ENCODE peak calls at places on chromosomes 5 and 9, in five cellular contexts. C is Peyer's patch, S is sigmoid colon, I is A549, H is breast epithelium. Z is an unnamed sample. For H3K9me3, the result is how much of the 10 kb centered on the place peaks cover.

GRCh38 chr9:19409406-19410194 is 791 bp downstream of the ACER2 start:
- DNase-seq in I (peak), H (no peak), C (peak), S (peak), Z (no peak)

GRCh38 chr5:159581502-159582249 is 251.4 kb upstream of the IL12B start:
- DNase-seq in H (no peak), I (peak), C (no peak), S (no peak), Z (no peak)

GRCh38 chr5:145509336-145510150 is 325.6 kb downstream of the PRELID2 start:
- DNase-seq in C (no peak), I (no peak), H (no peak), S (no peak), Z (no peak)

GRCh38 chr9:132141364-132141947 is 20.4 kb upstream of the NTNG2 start:
- DNase-seq in I (no peak), H (no peak), C (no peak), S (no peak), Z (no peak)

GRCh38 chr5:159203351-159203750 is 6.0 kb downstream of the RNF145 start:
- DNase-seq in H (no peak), C (no peak), S (no peak), I (no peak), Z (no peak)

GRCh38 chr5:40437452-40437861 is 242.3 kb upstream of the PTGER4 start:
- DNase-seq in I (peak), C (no peak), H (no peak), S (no peak), Z (no peak)

GRCh38 chr9:132040808-132041207 is 38.9 kb downstream of the MED27 start:
- DNase-seq in H (no peak), S (no peak), C (no peak), I (no peak), Z (no peak)

GRCh38 chr9:113918697-113919390 is 42.7 kb downstream of the ZNF618 start:
- DNase-seq in S (no peak), H (no peak), I (no peak), C (no peak), Z (no peak)

GRCh38 chr9:111148994-111149759 is 110.9 kb upstream of the LPAR1 start:
- DNase-seq in I (peak), C (no peak), H (no peak), S (no peak), Z (no peak)

GRCh38 chr5:143495823-143496275 is 92.4 kb upstream of the NR3C1 start:
- DNase-seq in C (no peak), H (no peak), I (peak), S (no peak), Z (no peak)

GRCh38 chr9:14654932-14655331 is 38.3 kb downstream of the ZDHHC21 start:
- DNase-seq in S (no peak), H (no peak), C (no peak), I (peak), Z (no peak)

GRCh38 chr9:74277532-74277931 is 219.6 kb upstream of the RORB start:
- DNase-seq in I (no peak), S (no peak), C (no peak), H (no peak), Z (no peak)

GRCh38 chr9:3244963-3245653 is 280.7 kb downstream of the RFX3 start:
- DNase-seq in S (no peak), C (no peak), H (no peak), I (no peak), Z (no peak)

GRCh38 chr9:76610009-76610352 is 151.0 kb downstream of the GCNT1 start:
- DNase-seq in I (no peak), H (no peak), C (peak), S (peak), Z (peak)

GRCh38 chr5:102959055-102959454 is 160.9 kb downstream of the GIN1 start:
- DNase-seq in I (peak), H (no peak), C (no peak), S (no peak), Z (no peak)

GRCh38 chr9:86749530-86750275 is 197.6 kb downstream of the GAS1 start:
- DNase-seq in C (no peak), I (no peak), S (no peak), H (no peak), Z (no peak)

GRCh38 chr5:3217114-3217513 is 378.5 kb upstream of the IRX1 start:
- DNase-seq in C (no peak), H (no peak), S (no peak), I (no peak), Z (no peak)

GRCh38 chr9:134466869-134467616 is 140.8 kb downstream of the RXRA start:
- DNase-seq in C (no peak), H (no peak), S (no peak), I (no peak), Z (no peak)

GRCh38 chr5:141966275-141966962 is 2.5 kb upstream of the RNF14 start:
- DNase-seq in I (no peak), S (no peak), C (no peak), H (no peak), Z (no peak)
- TF ChIP-seq POLR2A in I (no peak), S (no peak), C (no peak), H (no peak), Z (no peak)

GRCh38 chr9:117415584-117415937 is 704 bp upstream of the ASTN2 start:
- DNase-seq in I (no peak), C (no peak), S (no peak), H (no peak), Z (no peak)

GRCh38 chr9:117413346-117414219 is 1.3 kb downstream of the ASTN2 start:
- DNase-seq in S (no peak), I (no peak), C (no peak), H (no peak), Z (no peak)

GRCh38 chr9:117414220-117414905 is 494 bp downstream of the ASTN2 start:
- DNase-seq in S (no peak), H (peak), C (no peak), I (peak), Z (no peak)

GRCh38 chr9:117416856-117417255 is 2.0 kb upstream of the ASTN2 start:
- DNase-seq in C (no peak), H (no peak), I (no peak), S (no peak), Z (no peak)

DNA sequence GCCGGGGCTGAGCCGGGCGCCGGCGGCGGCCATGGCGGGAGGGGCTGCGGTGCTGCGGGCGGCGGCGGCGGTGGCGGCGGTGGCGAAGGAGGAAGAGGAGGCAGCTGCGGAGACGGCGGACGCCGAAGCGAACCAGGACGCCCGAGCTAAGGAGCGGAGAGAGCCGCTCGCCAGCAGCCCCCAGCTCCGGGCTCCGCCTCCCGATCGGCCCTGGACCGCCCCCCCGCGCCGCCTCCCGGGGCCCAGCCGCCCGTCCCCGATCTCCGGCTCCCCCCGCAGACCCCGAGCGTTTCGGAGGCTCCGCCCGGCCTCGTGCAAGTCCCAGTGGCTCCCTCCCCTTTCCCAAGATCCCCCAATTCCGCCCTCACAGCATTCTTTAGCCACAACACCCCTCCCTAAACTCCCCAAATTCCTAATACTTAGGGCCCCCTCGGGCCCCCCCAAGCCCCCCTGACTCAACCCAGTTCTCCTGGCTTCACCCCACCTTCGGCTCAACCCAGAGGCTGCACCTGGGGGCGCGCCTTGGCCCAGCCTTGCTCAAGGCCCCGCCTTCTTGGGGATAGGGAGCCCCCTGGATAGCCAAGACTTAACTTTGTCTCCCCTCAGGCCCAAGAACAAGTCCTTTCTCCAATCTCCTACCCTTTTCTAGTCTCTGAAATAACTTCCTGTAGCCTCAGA is at the start of gene ASTN2:
- DNase-seq in I (no peak), H (no peak), S (no peak), C (no peak), Z (no peak)
- H3K27ac ChIP-seq in I (peak), H (no peak), S (no peak), C (no peak), Z (no peak)

DNA sequence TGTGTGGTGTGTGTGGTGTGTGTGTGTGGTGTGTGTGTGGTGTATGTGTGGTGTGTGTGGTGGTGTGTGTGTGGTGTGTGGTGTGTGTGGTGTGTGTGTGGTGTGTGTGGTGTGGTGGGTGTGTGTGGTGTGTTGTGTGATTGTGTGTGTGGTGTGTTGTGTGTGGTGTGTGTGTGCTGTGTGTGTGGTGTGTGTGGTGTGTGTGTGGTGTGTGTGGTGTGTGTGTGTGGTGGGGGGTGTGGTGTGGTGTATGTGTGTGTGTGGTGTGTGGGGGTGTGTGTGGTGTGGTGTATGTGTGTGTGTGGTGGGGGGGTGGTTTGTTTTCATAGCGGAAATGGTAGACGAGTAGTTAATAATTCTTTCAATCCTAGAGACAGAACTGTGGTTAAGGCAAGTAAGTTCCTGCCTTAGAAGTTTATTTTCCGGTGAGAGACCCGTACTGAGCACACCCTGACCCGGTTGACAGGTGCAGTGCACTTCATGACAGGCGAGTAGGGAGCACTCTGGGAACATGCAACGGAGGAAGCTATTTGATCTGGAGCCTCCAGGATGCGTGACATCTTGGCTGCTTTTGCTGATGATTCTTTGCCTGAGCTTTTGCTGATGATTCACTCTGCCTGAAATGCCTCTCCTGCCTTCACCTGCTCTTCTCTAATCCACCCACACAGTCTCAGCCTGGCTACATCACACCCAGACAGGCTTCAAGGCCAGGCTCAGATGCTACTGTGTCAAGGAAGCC is 21.7 kb upstream of the FAT2 start:
- DNase-seq in S (no peak), C (no peak), H (no peak), I (peak), Z (no peak)
- H3K9me3 ChIP-seq in S (under half), C (under half), H (under half), I (under half), Z (under half)

DNA sequence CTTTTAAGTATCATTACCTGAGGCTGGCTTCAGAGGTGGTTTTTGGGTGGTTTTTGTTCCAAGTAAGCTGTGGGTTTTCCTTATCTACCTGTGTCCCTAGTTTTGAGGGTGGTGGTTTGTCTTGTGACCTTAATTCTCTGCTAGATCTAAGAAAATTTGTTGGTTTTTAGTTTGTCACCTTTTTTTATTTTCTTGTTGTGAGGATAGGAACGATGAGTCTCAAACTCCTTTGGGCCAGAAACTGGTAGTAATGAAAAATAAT is 73.3 kb downstream of the KCNN2 start:
- DNase-seq in S (no peak), H (no peak), I (no peak), C (no peak), Z (no peak)
- TF ChIP-seq POLR2A in S (no peak), H (no peak), I (no peak), C (no peak), Z (no peak)

GRCh38 chr5:175219256-175219835 is 224.6 kb downstream of the DRD1 start:
- DNase-seq in H (no peak), C (no peak), S (no peak), I (no peak), Z (no peak)
- H3K27ac ChIP-seq in H (no peak), C (no peak), S (no peak), I (no peak), Z (no peak)

DNA sequence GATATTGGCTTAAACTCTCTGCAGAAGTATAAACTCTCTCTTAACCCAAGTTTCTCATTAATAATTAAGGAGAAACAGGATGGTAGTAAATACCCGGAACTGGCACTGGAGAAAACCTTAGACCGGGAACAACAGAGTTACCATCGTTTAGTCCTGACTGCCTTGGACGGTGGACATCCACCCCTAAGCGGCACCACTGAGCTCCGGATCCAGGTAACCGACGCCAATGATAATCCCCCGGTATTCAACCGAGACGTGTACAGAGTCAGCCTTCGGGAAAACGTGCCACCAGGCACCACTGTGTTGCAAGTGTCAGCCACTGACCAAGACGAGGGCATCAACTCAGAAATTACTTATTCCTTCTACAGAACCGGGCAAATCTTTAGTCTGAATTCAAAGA is 861 bp downstream of the PCDHGB5 start:
- DNase-seq in I (no peak), H (no peak), S (no peak), C (no peak), Z (no peak)
- H3K9me3 ChIP-seq in I (half or more), H (half or more), S (half or more), C (half or more), Z (half or more)

GRCh38 chr9:110146371-110146770 is 61.6 kb downstream of the C9orf152 start:
- DNase-seq in H (no peak), C (no peak), S (no peak), I (no peak), Z (no peak)

GRCh38 chr9:110142868-110143866 is 64.8 kb downstream of the C9orf152 start:
- DNase-seq in C (no peak), S (no peak), H (no peak), I (peak), Z (no peak)

GRCh38 chr9:110142253-110142652 is 65.7 kb downstream of the C9orf152 start:
- DNase-seq in C (no peak), S (no peak), I (no peak), H (no peak), Z (no peak)

GRCh38 chr9:110141118-110141797 is 66.7 kb downstream of the C9orf152 start:
- DNase-seq in I (peak), C (no peak), S (peak), H (no peak), Z (no peak)

DNA sequence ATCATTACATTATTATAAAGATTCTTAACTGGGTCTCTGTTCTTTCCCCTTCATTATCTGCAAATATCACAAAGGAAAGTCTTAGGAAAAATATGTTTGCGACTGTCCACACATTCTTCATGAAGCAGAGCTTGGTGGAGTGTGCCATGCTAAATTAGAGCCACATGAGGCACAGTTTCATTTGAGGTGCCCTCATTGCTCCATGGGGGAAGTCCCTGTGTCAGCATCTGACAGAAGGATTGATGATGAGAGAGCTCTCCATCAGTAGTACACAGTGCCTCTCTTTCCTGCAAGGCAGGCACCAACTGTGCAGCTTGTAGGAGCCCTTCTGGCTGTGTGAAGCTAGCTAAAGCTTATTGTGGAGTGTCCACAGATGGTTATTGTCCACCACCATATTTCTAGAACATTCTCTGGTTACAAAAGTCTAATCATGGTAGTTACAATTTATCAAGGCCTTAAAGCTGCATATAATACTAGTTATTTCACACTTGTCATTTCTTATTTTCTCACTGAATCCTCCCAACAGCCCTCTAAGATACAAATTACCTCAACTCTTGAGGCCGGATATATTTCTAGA is 63.9 kb downstream of the C9orf152 start:
- DNase-seq in I (no peak), H (no peak), S (no peak), C (no peak), Z (no peak)
- TF ChIP-seq POLR2A in I (no peak), H (no peak), S (no peak), C (no peak), Z (no peak)

GRCh38 chr9:92291577-92291976 is 1.9 kb downstream of the IARS1 start:
- DNase-seq in C (no peak), S (no peak), H (no peak), I (no peak), Z (no peak)

GRCh38 chr9:92289708-92290390 is 3.6 kb downstream of the IARS1 start:
- DNase-seq in C (no peak), I (no peak), H (no peak), S (no peak), Z (no peak)

GRCh38 chr9:92293075-92293354 is 482 bp downstream of the IARS1 start:
- DNase-seq in H (no peak), C (no peak), S (no peak), I (no peak), Z (no peak)

GRCh38 chr9:92292338-92293074 is 991 bp downstream of the IARS1 start:
- DNase-seq in S (no peak), H (no peak), C (no peak), I (peak), Z (no peak)

GRCh38 chr9:92290785-92291429 is 2.6 kb downstream of the IARS1 start:
- DNase-seq in C (no peak), H (no peak), S (no peak), I (no peak), Z (no peak)
- H3K27ac ChIP-seq in C (no peak), H (no peak), S (no peak), I (no peak), Z (no peak)

Z was measured in suprapubic skin.